ENCODE peak calls at places on chromosomes 6 and 20, in five cellular contexts. Z is stimulated activated CD8-positive, alpha-beta memory T cell treated with anti-CD3 and anti-CD28 coated beads, Interleukin-15, amount 100 ng/mL, for 1 hour; I is iris pigment epithelial cell; V is adrenal gland; Y is MCF 10A. H is an unnamed sample.

GRCh38 chr6:32432050-32432450 is 7.6 kb upstream of the HLA-DRA start:
- DNase-seq in Y (peak), I (peak), V (no peak), Z (no peak), H (peak)

GRCh38 chr6:40912158-40912946 is 126.7 kb downstream of the UNC5CL start:
- DNase-seq in Z (no peak), I (peak), Y (peak), V (peak), H (peak)

GRCh38 chr6:8852332-8852731 is 417.0 kb upstream of the SLC35B3 start:
- DNase-seq in Z (no peak), V (no peak), Y (no peak), I (no peak), H (no peak)

GRCh38 chr6:34514593-34515472 is 41.3 kb downstream of the SPDEF start:
- DNase-seq in Y (no peak), I (peak), Z (no peak), V (peak), H (peak)

GRCh38 chr6:10210052-10210451 is 204.8 kb downstream of the TFAP2A start:
- DNase-seq in Z (no peak), V (peak), Y (peak), I (peak), H (peak)

GRCh38 chr6:135739288-135739687 is 112.2 kb upstream of the PDE7B start:
- DNase-seq in V (no peak), Z (no peak), I (peak), Y (no peak), H (no peak)

GRCh38 chr6:97790926-97791590 is 508.0 kb upstream of the MMS22L start:
- DNase-seq in Y (no peak), I (no peak), Z (no peak), V (no peak), H (no peak)

GRCh38 chr20:34675993-34676641 is 775 bp downstream of the PIGU start:
- DNase-seq in Y (no peak), V (no peak), Z (no peak), I (peak), H (no peak)

H was measured in renal cortical epithelial cell.